ENCODE peak calls at places on chromosomes 6 and 20, in four cellular contexts. One of them, this sample, is unnamed.

GRCh38 chr6:150604467-150604866 is 4.8 kb downstream of the PLEKHG1 start:
- DNase-seq in BE2C: no peak
- DNase-seq in astrocyte of the cerebellum: no peak
- DNase-seq in adrenal gland: no peak
- DNase-seq in this sample: no peak

GRCh38 chr6:19159087-19159486 is 678.1 kb upstream of the ID4 start:
- DNase-seq in BE2C: no peak
- DNase-seq in adrenal gland: no peak
- DNase-seq in astrocyte of the cerebellum: peak; percentile 18
- DNase-seq in this sample: no peak

GRCh38 chr20:63073738-63074065 is 66.9 kb upstream of the BHLHE23 start:
- DNase-seq in BE2C: no peak
- DNase-seq in adrenal gland: no peak
- DNase-seq in astrocyte of the cerebellum: no peak
- DNase-seq in this sample: no peak

GRCh38 chr6:15842718-15843117 is 179.9 kb upstream of the DTNBP1 start:
- DNase-seq in adrenal gland: no peak
- DNase-seq in astrocyte of the cerebellum: no peak
- DNase-seq in BE2C: no peak
- DNase-seq in this sample: no peak

GRCh38 chr20:62707981-62708521 is 585 bp upstream of the NTSR1 start:
- DNase-seq in astrocyte of the cerebellum: no peak
- DNase-seq in adrenal gland: no peak
- DNase-seq in BE2C: peak; percentile 49
- DNase-seq in this sample: peak; percentile 68

GRCh38 chr20:51768759-51769517 is 748 bp upstream of the ATP9A start:
- DNase-seq in BE2C: no peak
- DNase-seq in adrenal gland: no peak
- DNase-seq in astrocyte of the cerebellum: no peak
- DNase-seq in this sample: no peak

GRCh38 chr6:80174931-80175572 is 68.6 kb downstream of the BCKDHB start:
- DNase-seq in astrocyte of the cerebellum: no peak
- DNase-seq in BE2C: no peak
- DNase-seq in adrenal gland: no peak
- DNase-seq in this sample: no peak

GRCh38 chr6:56772737-56773184 is 130.1 kb upstream of the DST start:
- DNase-seq in astrocyte of the cerebellum: peak; percentile 84
- DNase-seq in BE2C: no peak
- DNase-seq in adrenal gland: peak; percentile 44
- DNase-seq in this sample: peak; percentile 45

GRCh38 chr6:169830876-169831275 is 79.5 kb downstream of the ERMARD start:
- DNase-seq in adrenal gland: peak; percentile 13
- DNase-seq in BE2C: no peak
- DNase-seq in astrocyte of the cerebellum: no peak
- DNase-seq in this sample: no peak

GRCh38 chr6:168017629-168018028 is 20.2 kb downstream of the KIF25 start:
- DNase-seq in adrenal gland: no peak
- DNase-seq in astrocyte of the cerebellum: no peak
- DNase-seq in BE2C: no peak
- DNase-seq in this sample: no peak

GRCh38 chr20:2748551-2749342 is 51.7 kb downstream of the CPXM1 start:
- DNase-seq in BE2C: no peak
- DNase-seq in adrenal gland: no peak
- DNase-seq in astrocyte of the cerebellum: no peak
- DNase-seq in this sample: no peak

GRCh38 chr6:134312038-134312660 is 5.8 kb downstream of the SGK1 start:
- DNase-seq in adrenal gland: no peak
- DNase-seq in astrocyte of the cerebellum: no peak
- DNase-seq in BE2C: no peak
- DNase-seq in this sample: no peak

GRCh38 chr20:35328689-35329088 is 36.5 kb upstream of the FAM83C start:
- DNase-seq in astrocyte of the cerebellum: no peak
- DNase-seq in adrenal gland: no peak
- DNase-seq in BE2C: no peak
- DNase-seq in this sample: no peak

GRCh38 chr20:35328095-35328685 is 36.0 kb upstream of the FAM83C start:
- DNase-seq in BE2C: no peak
- DNase-seq in astrocyte of the cerebellum: no peak
- DNase-seq in adrenal gland: no peak
- DNase-seq in this sample: no peak

GRCh38 chr20:35326732-35327073 is 34.5 kb upstream of the FAM83C start:
- DNase-seq in adrenal gland: no peak
- DNase-seq in BE2C: no peak
- DNase-seq in astrocyte of the cerebellum: no peak
- DNase-seq in this sample: no peak

GRCh38 chr20:35327074-35327976 is 35.1 kb upstream of the FAM83C start:
- DNase-seq in BE2C: no peak
- DNase-seq in adrenal gland: peak; percentile 34
- DNase-seq in astrocyte of the cerebellum: no peak
- DNase-seq in this sample: peak; percentile 39

GRCh38 chr20:35329435-35330139 is 37.4 kb upstream of the FAM83C start:
- DNase-seq in adrenal gland: peak; percentile 35
- DNase-seq in BE2C: peak; percentile 60
- DNase-seq in astrocyte of the cerebellum: no peak
- DNase-seq in this sample: peak; percentile 84
- TF ChIP-seq CTCF in adrenal gland: no peak
- TF ChIP-seq CTCF in BE2C: peak; percentile 87
- TF ChIP-seq CTCF in astrocyte of the cerebellum: peak; percentile 47
- TF ChIP-seq CTCF in this sample: peak; percentile 87

GRCh38 chr20:57507477-57507876 is 17.5 kb downstream of the CTCFL start:
- DNase-seq in BE2C: peak; percentile 30
- DNase-seq in adrenal gland: peak; percentile 33
- DNase-seq in astrocyte of the cerebellum: no peak
- DNase-seq in this sample: no peak

GRCh38 chr20:57508831-57509230 is 16.1 kb downstream of the CTCFL start:
- DNase-seq in BE2C: no peak
- DNase-seq in adrenal gland: no peak
- DNase-seq in astrocyte of the cerebellum: no peak
- DNase-seq in this sample: no peak

GRCh38 chr20:57508381-57508780 is 16.6 kb downstream of the CTCFL start:
- DNase-seq in astrocyte of the cerebellum: no peak
- DNase-seq in BE2C: no peak
- DNase-seq in adrenal gland: no peak
- DNase-seq in this sample: no peak

GRCh38 chr20:57512432-57512831 is 12.5 kb downstream of the CTCFL start:
- DNase-seq in adrenal gland: no peak
- DNase-seq in BE2C: no peak
- DNase-seq in astrocyte of the cerebellum: no peak
- DNase-seq in this sample: no peak

DNA sequence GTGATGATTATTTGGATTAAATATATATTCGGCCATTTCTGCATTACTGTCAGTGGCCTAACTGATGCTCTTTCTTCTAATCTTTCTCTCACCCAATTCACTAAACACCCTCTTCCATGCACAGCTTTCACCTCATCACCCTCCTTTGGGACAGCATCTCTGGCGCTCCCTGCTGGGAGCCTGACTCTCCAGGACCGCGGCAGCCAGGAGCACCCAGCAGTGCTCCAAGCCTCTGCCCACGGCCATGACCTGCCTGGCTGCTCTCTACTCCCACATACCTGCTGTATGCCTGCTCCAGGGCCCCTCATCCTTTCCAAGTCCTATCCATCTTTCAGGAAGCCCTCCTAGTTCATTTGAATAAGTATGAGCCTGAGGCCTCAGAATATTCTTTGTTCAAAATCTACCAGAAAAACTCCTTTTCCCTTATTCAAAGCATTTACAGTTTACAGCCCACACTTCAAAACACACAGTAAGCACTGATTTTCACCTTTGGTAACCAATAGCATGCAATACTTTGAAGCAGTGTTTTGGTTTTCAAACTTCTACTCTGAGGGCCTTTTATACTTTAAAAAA is 15.2 kb downstream of the CTCFL start:
- DNase-seq in astrocyte of the cerebellum: no peak
- DNase-seq in adrenal gland: no peak
- DNase-seq in BE2C: peak; percentile 54
- DNase-seq in this sample: peak; percentile 77
- TF ChIP-seq CTCF in astrocyte of the cerebellum: peak; percentile 13
- TF ChIP-seq CTCF in adrenal gland: no peak
- TF ChIP-seq CTCF in BE2C: peak; percentile 73
- TF ChIP-seq CTCF in this sample: peak; percentile 72

DNA sequence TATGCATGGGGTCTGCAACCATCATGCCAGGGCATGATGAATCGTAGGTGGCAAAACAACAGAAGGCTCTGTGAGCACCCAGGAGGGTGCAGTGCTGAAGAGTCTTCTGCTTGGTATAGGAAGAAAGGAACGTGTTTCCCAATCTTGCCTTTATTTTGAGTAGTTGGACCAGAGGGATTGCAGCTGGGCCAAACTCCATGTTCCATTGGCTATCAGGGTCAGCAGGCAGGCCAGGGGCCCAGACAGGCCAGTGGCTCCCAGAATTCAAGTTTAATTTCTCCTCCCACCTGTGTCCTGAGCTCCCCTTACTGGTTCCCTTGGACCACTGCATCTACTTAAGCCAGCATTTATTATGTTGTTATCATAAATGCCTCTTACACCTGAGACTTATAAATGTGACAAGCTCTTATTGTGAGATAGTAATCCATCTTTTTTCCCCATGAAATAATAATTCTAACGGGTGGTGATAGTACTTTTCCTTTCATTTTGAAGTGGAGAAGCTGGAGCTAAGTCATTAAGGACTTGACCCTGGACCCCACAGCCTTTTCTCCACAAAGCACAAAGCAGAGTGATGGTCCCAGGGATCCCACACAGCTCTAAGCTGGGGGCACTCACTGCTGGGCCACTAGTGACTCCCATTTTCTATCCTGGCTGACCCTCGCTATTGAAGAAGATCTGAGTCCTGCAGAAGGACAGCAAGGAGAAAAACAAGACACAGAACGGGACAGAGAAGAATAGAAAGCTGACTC is 809 bp upstream of the TRIM38 start:
- DNase-seq in astrocyte of the cerebellum: no peak
- DNase-seq in adrenal gland: no peak
- DNase-seq in BE2C: no peak
- DNase-seq in this sample: no peak
- TF ChIP-seq CTCF in astrocyte of the cerebellum: no peak
- TF ChIP-seq CTCF in adrenal gland: no peak
- TF ChIP-seq CTCF in BE2C: no peak
- TF ChIP-seq CTCF in this sample: no peak

DNA sequence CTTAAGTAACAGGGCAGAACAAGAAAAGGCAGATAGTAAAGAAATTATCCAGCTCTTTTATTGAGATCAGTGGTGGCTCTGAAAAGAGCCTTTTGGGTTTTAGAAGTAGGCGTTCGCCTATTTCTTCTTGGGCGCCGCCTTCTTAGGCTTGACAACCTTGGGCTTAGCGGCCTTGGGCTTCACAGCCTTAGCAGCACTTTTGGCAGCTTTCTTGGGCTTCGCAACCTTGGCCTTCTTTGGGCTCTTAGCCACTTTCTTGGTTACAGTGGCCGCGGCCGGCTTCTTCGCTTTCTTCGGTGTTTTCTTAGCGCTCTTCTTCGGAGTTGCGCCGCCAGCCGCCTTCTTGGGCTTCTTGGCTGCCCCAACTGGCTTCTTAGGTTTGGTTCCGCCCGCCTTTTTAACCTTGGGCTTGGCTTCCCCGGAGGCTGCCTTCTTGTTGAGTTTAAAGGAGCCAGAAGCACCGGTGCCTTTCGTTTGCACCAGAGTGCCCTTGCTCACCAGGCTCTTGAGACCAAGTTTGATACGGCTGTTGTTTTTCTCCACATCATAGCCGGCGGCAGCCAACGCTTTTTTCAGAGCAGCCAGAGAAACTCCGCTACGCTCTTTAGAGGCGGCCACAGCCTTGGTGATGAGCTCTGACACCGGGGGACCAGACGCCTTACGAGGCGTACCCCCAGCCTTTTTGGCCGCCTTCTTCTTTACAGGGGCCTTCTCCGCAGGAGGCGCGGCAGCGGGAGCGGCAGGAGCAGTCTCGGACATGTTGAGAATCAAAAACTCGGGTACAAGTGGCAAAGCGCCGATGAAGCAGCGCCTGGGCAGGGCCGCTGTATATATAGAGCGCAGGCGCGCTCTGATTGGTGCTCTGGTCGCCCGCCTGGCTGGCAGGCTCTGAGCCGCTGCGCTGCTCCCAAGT is 31.3 kb upstream of the HFE start:
- DNase-seq in astrocyte of the cerebellum: no peak
- DNase-seq in BE2C: peak; percentile 88
- DNase-seq in adrenal gland: peak; percentile 94
- DNase-seq in this sample: peak; percentile 92
- TF ChIP-seq CTCF in astrocyte of the cerebellum: no peak
- TF ChIP-seq CTCF in BE2C: no peak
- TF ChIP-seq CTCF in adrenal gland: no peak
- TF ChIP-seq CTCF in this sample: no peak

DNA sequence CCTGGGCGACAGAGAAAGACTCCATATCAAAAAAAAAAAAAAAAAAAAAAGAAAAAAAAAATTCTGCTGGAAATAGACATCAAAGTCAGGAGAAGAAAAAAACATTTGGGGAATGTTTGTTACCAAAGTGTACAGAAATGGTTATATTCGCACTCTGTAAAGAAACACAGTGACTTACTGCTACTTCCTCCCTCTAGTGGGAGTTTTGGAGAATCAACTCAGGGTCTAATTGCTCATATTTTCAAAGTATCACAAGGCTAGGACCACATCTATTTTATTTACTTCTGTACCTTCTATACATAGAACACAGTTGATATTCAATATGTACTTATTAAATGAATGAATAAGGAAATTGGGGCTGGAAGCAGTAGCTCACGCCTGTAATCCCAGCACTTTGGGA is 24.4 kb downstream of the ARG1 start:
- DNase-seq in BE2C: no peak
- DNase-seq in adrenal gland: no peak
- DNase-seq in astrocyte of the cerebellum: no peak
- DNase-seq in this sample: no peak
- TF ChIP-seq CTCF in BE2C: peak; percentile 42
- TF ChIP-seq CTCF in adrenal gland: peak; percentile 23
- TF ChIP-seq CTCF in astrocyte of the cerebellum: peak; percentile 42
- TF ChIP-seq CTCF in this sample: peak; percentile 35

GRCh38 chr20:34083137-34083536 is 28.9 kb downstream of the EIF2S2 start:
- DNase-seq in BE2C: peak; percentile 57
- DNase-seq in adrenal gland: peak; percentile 90
- DNase-seq in astrocyte of the cerebellum: peak; percentile 90
- DNase-seq in this sample: peak; percentile 85
- TF ChIP-seq CTCF in BE2C: peak; percentile 36
- TF ChIP-seq CTCF in adrenal gland: no peak
- TF ChIP-seq CTCF in astrocyte of the cerebellum: no peak
- TF ChIP-seq CTCF in this sample: no peak